ENCODE peak calls at places on chromosomes 1 and 21, in four cellular contexts. One of them, this sample, is unnamed.

GRCh38 chr1:167763525-167764220 is 41.9 kb downstream of the MPZL1 start:
- DNase-seq in right atrium auricular region: no peak
- DNase-seq in brain microvascular endothelial cell: no peak
- DNase-seq in transverse colon: no peak
- DNase-seq in this sample: no peak

GRCh38 chr1:4462831-4463484 is 191.5 kb upstream of the AJAP1 start:
- DNase-seq in right atrium auricular region: no peak
- DNase-seq in transverse colon: no peak
- DNase-seq in brain microvascular endothelial cell: no peak
- DNase-seq in this sample: no peak

GRCh38 chr1:16130827-16131226 is 25.0 kb downstream of the EPHA2 start:
- DNase-seq in right atrium auricular region: no peak
- DNase-seq in brain microvascular endothelial cell: no peak
- DNase-seq in transverse colon: no peak
- DNase-seq in this sample: no peak

GRCh38 chr1:167059045-167059728 is 31.0 kb downstream of the GPA33 start:
- DNase-seq in brain microvascular endothelial cell: peak
- DNase-seq in right atrium auricular region: peak
- DNase-seq in transverse colon: peak
- DNase-seq in this sample: peak

GRCh38 chr1:91603409-91603808 is 102.8 kb downstream of the CDC7 start:
- DNase-seq in transverse colon: no peak
- DNase-seq in right atrium auricular region: no peak
- DNase-seq in brain microvascular endothelial cell: no peak
- DNase-seq in this sample: no peak

GRCh38 chr1:89724369-89725015 is 91.6 kb downstream of the LRRC8C start:
- DNase-seq in brain microvascular endothelial cell: no peak
- DNase-seq in right atrium auricular region: peak
- DNase-seq in transverse colon: peak
- DNase-seq in this sample: no peak

GRCh38 chr1:244370060-244370637 is 81.6 kb downstream of the ADSS2 start:
- DNase-seq in right atrium auricular region: no peak
- DNase-seq in brain microvascular endothelial cell: no peak
- DNase-seq in transverse colon: no peak
- DNase-seq in this sample: no peak

GRCh38 chr21:15462092-15462491 is 267.7 kb upstream of the USP25 start:
- DNase-seq in transverse colon: no peak
- DNase-seq in brain microvascular endothelial cell: no peak
- DNase-seq in right atrium auricular region: no peak
- DNase-seq in this sample: no peak

GRCh38 chr1:216390956-216391355 is 32.3 kb downstream of the USH2A start:
- DNase-seq in transverse colon: no peak
- DNase-seq in brain microvascular endothelial cell: no peak
- DNase-seq in right atrium auricular region: no peak
- DNase-seq in this sample: no peak

GRCh38 chr1:156752843-156753486 is 1.5 kb upstream of the HDGF start:
- DNase-seq in brain microvascular endothelial cell: no peak
- DNase-seq in right atrium auricular region: no peak
- DNase-seq in transverse colon: no peak
- DNase-seq in this sample: no peak

GRCh38 chr1:86748622-86749373 is 44.4 kb downstream of the SH3GLB1 start:
- DNase-seq in right atrium auricular region: no peak
- DNase-seq in transverse colon: no peak
- DNase-seq in brain microvascular endothelial cell: no peak
- DNase-seq in this sample: no peak

GRCh38 chr1:160070243-160071163 is 543 bp upstream of the KCNJ10 start:
- DNase-seq in transverse colon: peak
- DNase-seq in right atrium auricular region: peak
- DNase-seq in brain microvascular endothelial cell: peak
- DNase-seq in this sample: peak

GRCh38 chr1:25694591-25695007 is 78.0 kb downstream of the MAN1C1 start:
- DNase-seq in right atrium auricular region: no peak
- DNase-seq in brain microvascular endothelial cell: no peak
- DNase-seq in transverse colon: no peak
- DNase-seq in this sample: no peak

GRCh38 chr1:25695991-25696330 is 79.4 kb downstream of the MAN1C1 start:
- DNase-seq in right atrium auricular region: peak
- DNase-seq in brain microvascular endothelial cell: peak
- DNase-seq in transverse colon: no peak
- DNase-seq in this sample: no peak

GRCh38 chr1:25694167-25694566 is 77.6 kb downstream of the MAN1C1 start:
- DNase-seq in brain microvascular endothelial cell: no peak
- DNase-seq in right atrium auricular region: no peak
- DNase-seq in transverse colon: peak
- DNase-seq in this sample: no peak

GRCh38 chr1:25697426-25698220 is 81.0 kb downstream of the MAN1C1 start:
- DNase-seq in brain microvascular endothelial cell: no peak
- DNase-seq in right atrium auricular region: no peak
- DNase-seq in transverse colon: no peak
- DNase-seq in this sample: no peak

GRCh38 chr1:25695066-25695990 is 78.7 kb downstream of the MAN1C1 start:
- DNase-seq in transverse colon: peak
- DNase-seq in right atrium auricular region: peak
- DNase-seq in brain microvascular endothelial cell: peak
- DNase-seq in this sample: no peak
- H3K27ac ChIP-seq in transverse colon: peak
- H3K27ac ChIP-seq in right atrium auricular region: peak
- H3K27ac ChIP-seq in brain microvascular endothelial cell: peak
- H3K27ac ChIP-seq in this sample: peak

GRCh38 chr1:85453640-85454194 is 11.2 kb downstream of the DDAH1 start:
- DNase-seq in brain microvascular endothelial cell: no peak
- DNase-seq in right atrium auricular region: no peak
- DNase-seq in transverse colon: no peak
- DNase-seq in this sample: no peak
- H3K27ac ChIP-seq in brain microvascular endothelial cell: no peak
- H3K27ac ChIP-seq in right atrium auricular region: peak
- H3K27ac ChIP-seq in transverse colon: peak
- H3K27ac ChIP-seq in this sample: no peak

GRCh38 chr21:45930792-45931191 is 50.8 kb upstream of the COL6A1 start:
- DNase-seq in transverse colon: no peak
- DNase-seq in right atrium auricular region: no peak
- DNase-seq in brain microvascular endothelial cell: no peak
- DNase-seq in this sample: no peak
- H3K27ac ChIP-seq in transverse colon: no peak
- H3K27ac ChIP-seq in right atrium auricular region: no peak
- H3K27ac ChIP-seq in brain microvascular endothelial cell: no peak
- H3K27ac ChIP-seq in this sample: no peak

DNA sequence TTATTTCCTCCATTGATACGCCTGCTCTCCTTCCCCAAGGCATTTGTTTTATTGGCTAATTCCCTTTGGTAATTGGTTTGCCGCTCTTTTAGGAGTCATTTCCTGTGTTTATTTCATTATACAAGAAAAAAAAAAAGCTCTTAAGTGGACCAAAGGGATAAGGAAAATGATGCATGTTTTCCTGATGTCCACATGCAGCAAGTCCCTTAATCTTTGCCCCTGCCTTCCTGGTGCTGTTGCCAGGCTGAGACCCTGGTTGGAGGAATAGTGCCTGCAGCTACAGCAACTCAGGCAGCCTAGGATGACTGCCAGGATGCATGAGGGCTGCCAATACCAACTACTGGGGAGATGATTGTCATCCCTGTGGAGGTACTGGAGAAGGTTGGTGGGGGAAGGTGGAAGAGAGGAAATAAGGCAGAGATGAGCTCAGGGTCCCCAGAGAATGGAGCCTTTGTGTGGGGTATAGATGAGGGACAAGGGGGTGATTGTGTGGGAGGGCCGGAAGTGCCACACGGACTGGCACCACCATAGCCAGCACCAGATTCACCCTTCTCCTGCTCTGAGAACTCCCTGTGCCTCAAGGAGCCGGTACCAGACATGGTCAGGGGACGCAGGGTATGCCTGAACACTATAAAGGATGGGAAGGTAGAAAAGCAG is 6.1 kb upstream of the GATAD2B start:
- DNase-seq in right atrium auricular region: no peak
- DNase-seq in brain microvascular endothelial cell: no peak
- DNase-seq in transverse colon: no peak
- DNase-seq in this sample: peak
- H3K27ac ChIP-seq in right atrium auricular region: no peak
- H3K27ac ChIP-seq in brain microvascular endothelial cell: no peak
- H3K27ac ChIP-seq in transverse colon: peak
- H3K27ac ChIP-seq in this sample: peak

DNA sequence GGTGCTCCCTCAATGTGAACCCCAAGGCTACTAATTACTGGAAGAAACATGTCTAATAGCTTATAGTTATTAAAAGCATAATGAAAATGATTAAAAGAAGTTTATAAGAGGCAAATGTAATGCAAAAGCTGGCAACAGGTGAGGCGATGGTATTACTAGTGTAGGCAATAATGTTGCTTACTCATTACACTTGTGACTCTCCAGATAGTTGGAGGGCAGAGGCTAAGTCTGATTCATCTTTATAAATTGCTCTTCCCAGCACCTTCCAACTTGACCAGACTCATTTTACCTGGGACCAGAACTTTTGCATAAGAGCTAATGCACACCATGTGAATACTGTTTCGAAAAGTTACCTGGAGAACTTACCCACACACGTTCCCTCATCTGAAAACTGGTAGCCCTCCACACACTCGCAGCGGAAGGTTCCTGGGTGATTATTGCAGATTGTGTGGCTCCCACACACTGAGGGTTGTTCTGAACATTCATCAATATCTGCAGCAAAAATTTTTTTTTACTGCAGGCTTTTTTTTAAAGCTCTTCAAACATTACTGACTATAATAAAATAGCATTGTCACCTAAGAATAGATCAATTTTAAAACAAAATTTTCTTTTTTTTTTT is 48.0 kb downstream of the NID1 start:
- DNase-seq in transverse colon: no peak
- DNase-seq in right atrium auricular region: no peak
- DNase-seq in brain microvascular endothelial cell: no peak
- DNase-seq in this sample: no peak
- H3K27ac ChIP-seq in transverse colon: peak
- H3K27ac ChIP-seq in right atrium auricular region: peak
- H3K27ac ChIP-seq in brain microvascular endothelial cell: no peak
- H3K27ac ChIP-seq in this sample: no peak

GRCh38 chr1:183143576-183144315 is 42.3 kb upstream of the LAMC2 start:
- DNase-seq in transverse colon: no peak
- DNase-seq in brain microvascular endothelial cell: no peak
- DNase-seq in right atrium auricular region: no peak
- DNase-seq in this sample: no peak

GRCh38 chr1:183147735-183148134 is 38.3 kb upstream of the LAMC2 start:
- DNase-seq in transverse colon: no peak
- DNase-seq in brain microvascular endothelial cell: no peak
- DNase-seq in right atrium auricular region: no peak
- DNase-seq in this sample: no peak

GRCh38 chr1:183149273-183149672 is 36.8 kb upstream of the LAMC2 start:
- DNase-seq in brain microvascular endothelial cell: no peak
- DNase-seq in right atrium auricular region: no peak
- DNase-seq in transverse colon: no peak
- DNase-seq in this sample: no peak

GRCh38 chr1:183148599-183148998 is 37.5 kb upstream of the LAMC2 start:
- DNase-seq in transverse colon: no peak
- DNase-seq in brain microvascular endothelial cell: peak
- DNase-seq in right atrium auricular region: no peak
- DNase-seq in this sample: no peak

GRCh38 chr1:183144752-183145151 is 41.3 kb upstream of the LAMC2 start:
- DNase-seq in brain microvascular endothelial cell: no peak
- DNase-seq in right atrium auricular region: no peak
- DNase-seq in transverse colon: no peak
- DNase-seq in this sample: no peak
- H3K27ac ChIP-seq in brain microvascular endothelial cell: no peak
- H3K27ac ChIP-seq in right atrium auricular region: no peak
- H3K27ac ChIP-seq in transverse colon: peak
- H3K27ac ChIP-seq in this sample: no peak

This sample was measured in substantia nigra.